ENCODE peak calls at places on chromosomes 5 and 9, in four cellular contexts. H is HL-60, C is K562, F is GM12878. J is an unnamed sample.

GRCh38 chr5:43191740-43192557 is at the start of gene NIM1K:
- DNase-seq in C (no peak), H (no peak), F (no peak), J (peak)

GRCh38 chr9:123655681-123656423 is 274.1 kb downstream of the DENND1A start:
- DNase-seq in C (peak), F (no peak), H (no peak), J (no peak)

GRCh38 chr5:34624711-34625110 is 31.4 kb upstream of the RAI14 start:
- DNase-seq in C (no peak), H (no peak), F (no peak), J (no peak)

GRCh38 chr9:129822825-129823162 is 1.1 kb downstream of the TOR1A start:
- DNase-seq in C (no peak), F (no peak), H (peak), J (no peak)

GRCh38 chr5:80165430-80165829 is 90.4 kb downstream of the SERINC5 start:
- DNase-seq in C (no peak), H (no peak), F (no peak), J (no peak)

GRCh38 chr5:31661257-31661656 is 22.3 kb downstream of the PDZD2 start:
- DNase-seq in C (no peak), F (no peak), H (no peak), J (no peak)

GRCh38 chr5:123722451-123722850 is 210.5 kb downstream of the CSNK1G3 start:
- DNase-seq in C (no peak), H (no peak), F (no peak), J (no peak)

GRCh38 chr9:93620041-93620506 is 43.7 kb downstream of the PHF2 start:
- DNase-seq in F (no peak), C (no peak), H (no peak), J (no peak)

GRCh38 chr5:117299940-117300339 is 725.3 kb upstream of the SEMA6A start:
- DNase-seq in F (no peak), C (no peak), H (no peak), J (no peak)

GRCh38 chr9:35114921-35115341 is 731 bp downstream of the ATOSB start:
- DNase-seq in H (peak), C (no peak), F (no peak), J (no peak)

GRCh38 chr5:132265336-132266030 is 8.0 kb downstream of the PDLIM4 start:
- DNase-seq in C (no peak), H (no peak), F (no peak), J (no peak)

GRCh38 chr5:38641003-38641402 is 84.6 kb upstream of the LIFR start:
- DNase-seq in C (no peak), F (no peak), H (no peak), J (no peak)

GRCh38 chr5:173714551-173715428 is 98.3 kb upstream of the BOD1 start:
- DNase-seq in C (peak), F (no peak), H (no peak), J (no peak)

GRCh38 chr9:75130621-75131020 is 42.3 kb downstream of the OSTF1 start:
- DNase-seq in H (no peak), F (no peak), C (no peak), J (no peak)

GRCh38 chr5:42985129-42986037 is 54.7 kb downstream of the ANXA2R start:
- DNase-seq in H (no peak), F (no peak), C (no peak), J (no peak)

GRCh38 chr5:51053361-51053760 is 329.9 kb upstream of the ISL1 start:
- DNase-seq in F (no peak), C (no peak), H (no peak), J (no peak)

GRCh38 chr9:4237748-4238511 is 61.9 kb downstream of the GLIS3 start:
- DNase-seq in F (no peak), H (no peak), C (no peak), J (no peak)

GRCh38 chr9:5326893-5327548 is 12.7 kb downstream of the RLN1 start:
- DNase-seq in C (no peak), H (no peak), F (no peak), J (no peak)

GRCh38 chr9:99403371-99403770 is 181.3 kb downstream of the SEC61B start:
- DNase-seq in F (no peak), C (no peak), H (no peak), J (no peak)

GRCh38 chr5:42943931-42944631 is 96.0 kb downstream of the ANXA2R start:
- DNase-seq in F (no peak), C (no peak), H (no peak), J (no peak)

GRCh38 chr5:157607371-157608161 is 32.0 kb upstream of the ADAM19 start:
- DNase-seq in C (peak), H (no peak), F (no peak), J (no peak)

GRCh38 chr9:116007824-116008223 is 145.8 kb upstream of the PAPPA start:
- DNase-seq in F (no peak), C (no peak), H (no peak), J (no peak)

GRCh38 chr5:149860801-149861322 is 83.7 kb downstream of the PDE6A start:
- DNase-seq in F (peak), C (no peak), H (no peak), J (peak)

GRCh38 chr5:115415143-115415491 is 118.7 kb upstream of the CCDC112 start:
- DNase-seq in C (no peak), F (no peak), H (no peak), J (no peak)

GRCh38 chr9:33170464-33171156 is 3.5 kb upstream of the B4GALT1 start:
- DNase-seq in C (no peak), F (no peak), H (peak), J (no peak)

GRCh38 chr9:18447131-18447530 is 26.8 kb upstream of the ADAMTSL1 start:
- DNase-seq in F (no peak), C (no peak), H (no peak), J (no peak)

GRCh38 chr5:13731229-13731628 is 213.3 kb downstream of the DNAH5 start:
- DNase-seq in C (no peak), H (no peak), F (no peak), J (no peak)

GRCh38 chr5:34531736-34532135 is 124.4 kb upstream of the RAI14 start:
- DNase-seq in F (no peak), H (no peak), C (no peak), J (no peak)

GRCh38 chr5:67166886-67167285 is 29.7 kb downstream of the CD180 start:
- DNase-seq in H (no peak), F (no peak), C (no peak), J (no peak)

GRCh38 chr9:83062653-83063527 is at the start of gene RASEF:
- DNase-seq in H (no peak), C (no peak), F (no peak), J (no peak)

GRCh38 chr9:94743035-94743954 is 16.8 kb downstream of the AOPEP start:
- DNase-seq in H (no peak), F (no peak), C (no peak), J (no peak)

GRCh38 chr5:32651089-32651488 is 60.0 kb upstream of the NPR3 start:
- DNase-seq in F (no peak), H (no peak), C (no peak), J (no peak)

GRCh38 chr9:109270971-109271900 is 49.6 kb downstream of the EPB41L4B start:
- DNase-seq in H (no peak), C (no peak), F (no peak), J (no peak)

GRCh38 chr9:113669523-113670115 is 206.1 kb downstream of the RGS3 start:
- DNase-seq in H (peak), F (no peak), C (no peak), J (no peak)
- TF ChIP-seq SPI1 in H (peak), F (peak), C (peak), J (peak)

GRCh38 chr5:56147106-56147505 is 86.0 kb downstream of the ANKRD55 start:
- DNase-seq in F (no peak), C (no peak), H (no peak), J (no peak)

GRCh38 chr5:56145511-56145910 is 87.6 kb downstream of the ANKRD55 start:
- DNase-seq in H (no peak), F (no peak), C (no peak), J (no peak)

GRCh38 chr5:56147679-56148230 is 85.4 kb downstream of the ANKRD55 start:
- DNase-seq in H (peak), C (no peak), F (no peak), J (no peak)

GRCh38 chr5:56146674-56147073 is 86.5 kb downstream of the ANKRD55 start:
- DNase-seq in H (no peak), F (no peak), C (no peak), J (no peak)

DNA sequence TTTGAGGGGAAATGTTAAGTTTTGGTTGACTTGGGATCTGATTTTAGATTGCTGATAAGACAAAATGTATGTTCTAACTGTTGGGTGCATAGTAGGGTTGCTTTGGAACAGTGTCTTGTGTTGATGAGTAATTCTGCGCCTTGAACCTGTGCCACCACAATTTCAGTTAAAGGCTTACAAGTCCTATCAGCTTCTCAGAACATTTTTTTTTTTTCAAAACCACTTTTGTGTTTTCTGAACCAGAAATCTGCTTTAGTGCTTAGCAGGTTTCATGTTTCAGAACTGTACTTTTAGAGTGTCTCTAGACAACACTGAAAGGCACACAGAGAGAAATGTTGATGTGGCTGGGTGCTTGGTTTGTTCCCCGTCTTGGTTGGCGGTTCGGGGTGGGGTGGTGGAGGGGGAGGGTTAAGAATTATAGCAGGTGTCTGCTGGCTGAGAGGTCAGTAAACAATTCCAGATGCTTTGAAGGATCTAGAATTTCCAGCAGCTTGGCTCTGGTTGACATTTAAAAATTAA is 84.6 kb downstream of the ANKRD55 start:
- DNase-seq in F (peak), H (peak), C (no peak), J (peak)
- TF ChIP-seq SPI1 in F (no peak), H (no peak), C (no peak), J (no peak)

GRCh38 chr5:170275376-170275994 is 22.1 kb downstream of the LCP2 start:
- DNase-seq in H (no peak), C (no peak), F (no peak), J (no peak)
- TF ChIP-seq SPI1 in H (no peak), C (no peak), F (no peak), J (no peak)

DNA sequence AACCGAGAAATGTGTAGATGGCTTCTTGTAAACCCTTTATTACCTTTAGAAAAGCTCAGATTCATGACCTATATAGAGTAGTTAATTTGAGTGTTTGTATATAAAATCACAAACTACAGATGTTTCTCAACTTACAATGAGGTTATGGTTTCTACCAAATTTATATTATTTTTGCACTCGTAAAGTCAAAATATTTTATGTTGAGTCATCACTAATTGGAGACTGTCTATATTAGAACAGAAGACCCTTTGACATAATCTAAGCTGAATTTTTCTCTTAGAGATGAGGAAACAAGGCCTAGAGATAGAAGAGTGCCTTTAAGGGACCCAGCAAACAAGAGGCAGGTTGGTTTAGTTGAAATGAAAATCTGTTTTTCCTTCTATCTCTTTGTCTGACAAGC is 20.0 kb upstream of the NMUR2 start:
- DNase-seq in C (no peak), H (no peak), F (no peak), J (no peak)
- TF ChIP-seq SPI1 in C (no peak), H (no peak), F (no peak), J (no peak)

GRCh38 chr9:131752231-131752884 is 12.5 kb upstream of the RAPGEF1 start:
- DNase-seq in F (no peak), C (no peak), H (no peak), J (no peak)

GRCh38 chr9:131757549-131757948 is 17.7 kb upstream of the RAPGEF1 start:
- DNase-seq in F (no peak), H (no peak), C (no peak), J (no peak)

GRCh38 chr9:131758972-131759647 is 19.2 kb upstream of the RAPGEF1 start:
- DNase-seq in C (no peak), F (no peak), H (no peak), J (no peak)

GRCh38 chr9:131754846-131755245 is 15.0 kb upstream of the RAPGEF1 start:
- DNase-seq in H (no peak), C (no peak), F (no peak), J (no peak)

DNA sequence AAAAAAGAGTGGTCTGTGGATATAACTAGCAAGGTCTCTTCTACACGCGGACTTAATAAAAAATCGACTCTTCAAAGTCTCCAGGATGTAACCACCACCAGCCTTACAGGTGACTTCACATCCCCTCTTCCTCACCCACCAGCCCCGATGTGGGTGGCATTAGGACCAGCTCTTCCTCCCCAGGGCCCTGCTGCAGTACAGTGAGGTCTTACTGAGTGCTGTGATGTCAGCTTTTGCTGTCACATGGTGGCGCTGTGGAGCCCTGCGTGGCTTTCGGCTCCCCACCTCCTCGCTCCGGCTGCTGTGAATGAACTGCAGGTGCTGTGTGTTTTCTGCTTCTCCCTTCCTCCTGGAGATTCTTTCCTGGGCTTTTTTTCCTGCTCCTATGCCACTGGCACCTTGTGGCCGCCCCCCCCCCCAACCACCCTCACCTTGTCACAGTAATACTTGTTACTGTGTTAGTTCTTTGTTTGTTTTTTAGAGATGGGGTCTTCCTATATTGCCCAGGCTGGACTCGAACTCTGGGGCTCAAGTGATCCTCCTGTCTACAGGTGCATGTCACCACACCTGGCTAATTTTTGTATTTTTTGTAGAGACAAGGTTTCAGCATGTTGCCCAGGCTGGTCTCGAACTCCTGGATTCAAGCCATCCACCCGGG is 15.8 kb upstream of the RAPGEF1 start:
- DNase-seq in F (no peak), C (peak), H (peak), J (no peak)
- TF ChIP-seq SPI1 in F (no peak), C (no peak), H (peak), J (peak)

DNA sequence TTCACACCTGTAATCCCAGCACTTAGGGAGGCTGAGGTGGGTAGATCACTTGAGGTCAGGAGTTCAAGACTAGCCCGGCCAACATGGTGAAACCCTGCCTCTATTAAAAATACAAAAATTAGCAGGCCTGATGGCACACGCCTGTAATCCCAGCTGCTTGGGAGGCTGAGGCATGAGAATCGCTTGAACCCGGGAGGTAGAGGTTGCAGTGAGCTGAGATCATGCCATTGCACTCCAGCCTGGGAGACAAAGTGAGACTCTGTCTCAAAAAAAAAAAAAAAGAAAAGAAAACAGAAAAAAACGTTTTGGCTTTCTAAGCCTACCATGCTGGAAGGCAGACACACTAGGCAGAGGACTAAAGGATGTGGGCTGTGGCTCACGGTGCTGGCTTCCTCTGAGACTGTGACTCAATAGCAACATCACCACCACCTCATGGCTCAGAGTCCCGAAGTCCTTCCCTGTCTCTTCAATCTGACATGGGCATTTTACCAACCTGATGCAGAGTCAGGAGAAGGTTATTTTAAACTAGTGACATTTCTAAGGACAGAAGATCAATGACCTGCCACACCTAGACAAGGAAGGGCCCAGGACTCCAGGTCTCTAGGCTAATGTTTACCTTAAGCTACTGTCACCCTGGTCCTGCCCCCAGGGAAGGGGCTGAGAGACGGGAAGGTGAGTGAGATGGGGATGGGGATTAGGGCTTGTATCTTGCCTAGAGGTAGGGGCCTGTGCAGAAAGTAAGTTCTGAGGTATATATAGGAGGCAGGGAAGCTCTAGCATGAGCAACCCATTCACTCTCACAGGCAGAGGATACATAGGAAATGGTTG is 3.7 kb downstream of the ECSCR start:
- DNase-seq in H (peak), F (peak), C (no peak), J (peak)
- TF ChIP-seq SPI1 in H (no peak), F (peak), C (no peak), J (peak)